ENCODE peak calls at places on chromosomes 12 and 14, in four cellular contexts. F, N, L and X are unnamed samples. For H3K4me1 and H3K27me3, the result is how much of the 10 kb centered on the place peaks cover.

GRCh38 chr14:72545411-72546311 is 348.2 kb downstream of the DPF3 start:
- DNase-seq in F (no peak), N (peak), L (no peak), X (no peak)

GRCh38 chr14:105857816-105858675 is 331.7 kb downstream of the TMEM121 start:
- DNase-seq in F (peak), N (no peak), L (peak), X (peak)

GRCh38 chr14:23067847-23068791 is 10.8 kb upstream of the CDH24 start:
- DNase-seq in F (no peak), N (no peak), L (no peak), X (no peak)

GRCh38 chr14:32722631-32723183 is 216.0 kb upstream of the NPAS3 start:
- DNase-seq in F (no peak), N (no peak), L (no peak), X (no peak)

GRCh38 chr14:69573841-69574265 is 818 bp downstream of the CCDC177 start:
- DNase-seq in F (no peak), N (no peak), L (no peak), X (no peak)

GRCh38 chr12:113461666-113462065 is 10.0 kb downstream of the LHX5 start:
- DNase-seq in F (no peak), N (peak), L (no peak), X (no peak)

GRCh38 chr12:108701779-108702435 is 29.4 kb downstream of the CORO1C start:
- DNase-seq in F (no peak), N (no peak), L (no peak), X (no peak)

GRCh38 chr12:31590730-31591307 is at the start of gene DENND5B:
- DNase-seq in F (peak), N (peak), L (no peak), X (no peak)

GRCh38 chr12:19801941-19802340 is 362.6 kb downstream of the AEBP2 start:
- DNase-seq in F (no peak), N (no peak), L (no peak), X (no peak)

GRCh38 chr14:92680781-92681650 is 67.4 kb downstream of the LGMN start:
- DNase-seq in F (peak), N (peak), L (peak), X (peak)

GRCh38 chr12:97159397-97159796 is 252.3 kb downstream of the NEDD1 start:
- DNase-seq in F (no peak), N (no peak), L (no peak), X (no peak)

GRCh38 chr12:42918387-42918786 is 328.8 kb upstream of the PRICKLE1 start:
- DNase-seq in F (no peak), N (no peak), L (no peak), X (no peak)

GRCh38 chr14:58066115-58066514 is 85.9 kb downstream of the ARMH4 start:
- DNase-seq in F (no peak), N (no peak), L (no peak), X (no peak)

GRCh38 chr12:25929096-25929637 is 29.3 kb upstream of the RASSF8 start:
- DNase-seq in F (no peak), N (peak), L (no peak), X (no peak)

GRCh38 chr14:105487986-105488777 is 1.5 kb downstream of the CRIP1 start:
- DNase-seq in F (peak), N (no peak), L (no peak), X (peak)

GRCh38 chr12:90245396-90245795 is 536.8 kb upstream of the ATP2B1 start:
- DNase-seq in F (no peak), N (no peak), L (no peak), X (no peak)

GRCh38 chr12:89349814-89350213 is 2.5 kb downstream of the DUSP6 start:
- DNase-seq in F (no peak), N (peak), L (no peak), X (no peak)

GRCh38 chr12:76588881-76589565 is 29.5 kb upstream of the OSBPL8 start:
- DNase-seq in F (no peak), N (no peak), L (no peak), X (no peak)

GRCh38 chr12:109503611-109504010 is 26.2 kb downstream of the UBE3B start:
- DNase-seq in F (no peak), N (no peak), L (no peak), X (no peak)

GRCh38 chr12:8996682-8997405 is 7.5 kb downstream of the KLRG1 start:
- DNase-seq in F (no peak), N (no peak), L (no peak), X (peak)

GRCh38 chr12:8991371-8992085 is 2.2 kb downstream of the KLRG1 start:
- DNase-seq in F (no peak), N (no peak), L (no peak), X (no peak)

GRCh38 chr12:8992086-8992409 is 2.7 kb downstream of the KLRG1 start:
- DNase-seq in F (no peak), N (no peak), L (no peak), X (no peak)

GRCh38 chr12:8995021-8995775 is 5.9 kb downstream of the KLRG1 start:
- DNase-seq in F (no peak), N (no peak), L (no peak), X (no peak)

GRCh38 chr12:8993827-8994226 is 4.5 kb downstream of the KLRG1 start:
- DNase-seq in F (no peak), N (no peak), L (no peak), X (no peak)
- H3K4me1 ChIP-seq in F (under half), N (under half), L (under half), X (half or more)

GRCh38 chr14:64715628-64716412 is 11.6 kb downstream of the PLEKHG3 start:
- DNase-seq in F (no peak), N (no peak), L (no peak), X (no peak)
- H3K4me3 ChIP-seq in F (peak), N (no peak), L (no peak), X (no peak)

GRCh38 chr12:117092511-117092780 is 6.8 kb downstream of the TESC start:
- DNase-seq in F (no peak), N (no peak), L (no peak), X (no peak)
- H3K27me3 ChIP-seq in F (under half), N (half or more), L (under half), X (under half)

GRCh38 chr12:23029185-23029584 is 404.2 kb downstream of the ETNK1 start:
- DNase-seq in F (no peak), N (no peak), L (no peak), X (no peak)
- H3K4me1 ChIP-seq in F (under half), N (under half), L (under half), X (under half)

GRCh38 chr12:6352198-6353173 is 10.6 kb upstream of the TNFRSF1A start:
- DNase-seq in F (no peak), N (no peak), L (no peak), X (no peak)
- H3K4me3 ChIP-seq in F (no peak), N (no peak), L (no peak), X (no peak)

DNA sequence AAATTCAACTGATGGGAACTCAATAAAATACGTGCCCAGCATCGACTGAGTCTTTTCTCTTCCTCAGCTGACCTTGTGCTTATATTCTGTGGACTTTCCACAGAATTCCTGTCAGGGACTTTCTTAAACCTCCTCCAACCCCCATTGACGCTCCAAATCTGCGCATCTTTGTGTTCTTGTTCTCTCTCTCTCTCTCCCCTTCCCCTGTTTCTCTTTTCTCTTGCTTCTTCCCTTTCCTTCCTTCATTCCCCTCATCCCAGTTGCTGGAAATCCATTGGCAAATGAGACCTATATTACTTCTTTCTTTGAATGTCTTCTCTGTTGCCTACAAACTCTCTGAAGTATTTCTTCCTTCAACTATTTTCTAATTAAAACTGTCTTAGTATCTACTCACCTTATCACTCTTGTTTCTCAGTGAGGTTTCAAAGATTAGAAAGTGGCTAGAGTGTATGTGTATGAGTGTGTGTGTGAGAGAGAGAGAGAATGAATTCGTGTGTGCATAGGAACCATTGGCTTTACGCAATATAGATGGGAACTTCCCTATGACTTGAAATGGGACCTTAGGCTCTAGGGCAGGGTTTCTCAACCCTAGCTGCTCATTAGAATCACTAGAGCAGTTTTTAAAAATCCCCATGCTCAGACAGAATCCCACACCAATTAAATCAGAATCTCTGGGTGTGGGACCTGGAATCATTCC is 41.8 kb upstream of the DHRS7 start:
- DNase-seq in F (no peak), N (no peak), L (no peak), X (no peak)
- H3K27me3 ChIP-seq in F (under half), N (half or more), L (under half), X (under half)

DNA sequence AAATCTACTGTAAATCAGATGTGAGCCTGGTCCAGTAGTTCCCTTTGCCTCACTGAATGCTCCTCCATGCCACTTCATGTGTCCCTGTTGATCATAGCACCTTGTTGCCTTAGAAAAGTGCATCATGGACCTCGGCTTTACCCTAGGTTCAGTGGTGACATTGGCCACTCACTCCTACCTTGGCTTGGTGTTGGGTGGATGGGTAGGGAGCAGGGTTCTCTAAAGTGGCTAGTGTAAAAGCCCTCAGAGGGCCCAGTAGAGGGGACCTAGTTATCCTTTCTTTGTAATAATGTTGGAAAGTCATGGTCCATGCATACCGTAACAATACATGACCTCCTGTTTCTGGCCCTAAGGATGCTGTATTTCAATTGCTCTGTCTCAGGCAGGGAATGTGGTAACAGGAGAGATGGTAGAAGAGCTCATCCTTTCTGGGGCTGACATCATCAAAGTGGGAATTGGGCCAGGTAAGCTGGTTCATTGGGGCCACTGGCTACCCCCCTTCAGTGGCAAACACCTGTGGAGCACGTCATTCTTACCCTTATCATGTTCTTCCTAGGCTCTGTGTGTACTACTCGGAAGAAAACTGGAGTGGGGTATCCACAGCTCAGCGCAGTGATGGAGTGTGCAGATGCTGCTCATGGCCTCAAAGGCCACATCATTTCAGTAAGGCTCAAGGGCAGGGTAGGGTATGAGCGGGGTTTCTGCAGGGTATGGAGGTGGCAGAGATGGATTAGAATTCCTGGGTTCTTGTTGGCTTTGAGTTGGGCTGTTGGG is 4.1 kb downstream of the GMPR2 start:
- DNase-seq in F (no peak), N (no peak), L (no peak), X (no peak)
- H3K4me1 ChIP-seq in F (half or more), N (half or more), L (under half), X (under half)

GRCh38 chr12:71009414-71010142 is 89.0 kb upstream of the PTPRR start:
- DNase-seq in F (no peak), N (no peak), L (no peak), X (no peak)
- H3K4me3 ChIP-seq in F (no peak), N (no peak), L (no peak), X (no peak)

GRCh38 chr12:132312516-132312915 is 16.9 kb downstream of the GALNT9 start:
- DNase-seq in F (no peak), N (no peak), L (no peak), X (no peak)

GRCh38 chr12:132314516-132315233 is 14.7 kb downstream of the GALNT9 start:
- DNase-seq in F (no peak), N (no peak), L (no peak), X (no peak)

GRCh38 chr12:132311201-132311915 is 18.0 kb downstream of the GALNT9 start:
- DNase-seq in F (no peak), N (no peak), L (no peak), X (no peak)

GRCh38 chr12:132314035-132314434 is 15.4 kb downstream of the GALNT9 start:
- DNase-seq in F (no peak), N (no peak), L (no peak), X (no peak)

GRCh38 chr12:132313182-132313581 is 16.2 kb downstream of the GALNT9 start:
- DNase-seq in F (no peak), N (no peak), L (no peak), X (no peak)
- H3K27me3 ChIP-seq in F (half or more), N (half or more), L (under half), X (under half)

GRCh38 chr14:103932791-103933490 is 4.7 kb downstream of the TDRD9 start:
- DNase-seq in F (no peak), N (peak), L (no peak), X (no peak)

GRCh38 chr14:103931422-103931821 is 3.2 kb downstream of the TDRD9 start:
- DNase-seq in F (no peak), N (no peak), L (no peak), X (no peak)

GRCh38 chr14:103927566-103927965 is 690 bp upstream of the TDRD9 start:
- DNase-seq in F (no peak), N (no peak), L (no peak), X (no peak)

GRCh38 chr14:103928011-103928890 is at the start of gene TDRD9:
- DNase-seq in F (no peak), N (no peak), L (no peak), X (no peak)

DNA sequence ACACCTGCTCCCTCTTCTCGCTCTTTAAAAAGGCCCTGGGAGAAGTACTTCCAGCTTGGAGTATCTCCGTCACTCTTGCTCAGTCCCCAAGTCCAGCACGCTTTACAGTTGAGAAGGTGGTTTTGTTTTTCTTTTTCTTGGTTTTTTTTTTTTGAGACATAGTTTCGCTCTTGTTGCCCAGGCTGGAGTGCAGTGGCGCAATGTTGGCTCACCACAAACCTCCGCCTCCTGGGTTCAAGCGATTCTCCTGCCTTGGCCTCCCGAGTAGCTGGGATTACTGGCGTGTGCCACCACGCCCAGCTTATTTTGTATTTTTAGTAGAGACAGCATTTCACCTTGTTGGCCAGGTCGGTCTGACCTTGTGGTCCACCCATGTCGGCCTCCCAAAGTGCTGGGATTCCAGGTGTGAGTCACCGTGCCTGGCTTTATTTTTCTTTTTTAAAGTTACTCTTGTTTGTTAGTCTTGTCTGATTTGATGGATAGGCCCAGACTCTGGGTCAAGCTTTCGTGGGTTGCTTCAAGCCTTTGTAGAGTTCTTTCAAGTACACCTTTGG is 1.9 kb downstream of the TDRD9 start:
- DNase-seq in F (no peak), N (peak), L (no peak), X (no peak)
- H3K4me1 ChIP-seq in F (under half), N (under half), L (under half), X (under half)